ENCODE peak calls at places on chromosomes 7 and 10, in nine cellular contexts. U is sigmoid colon, S is H1, T is prostate gland, P is GM12878, O is Panc1, K is suprapubic skin, Z is spleen, N is K562. G is an unnamed sample. For H3K9me3, the result is how much of the 10 kb centered on the place peaks cover.

GRCh38 chr7:121026159-121026558 is 37.6 kb downstream of the CPED1 start:
- DNase-seq in S (no peak), O (no peak), Z (no peak), K (no peak), N (no peak), T (no peak), U (no peak), P (no peak), G (no peak)

GRCh38 chr7:150911590-150912267 is 59.4 kb downstream of the AOC1 start:
- DNase-seq in Z (no peak), N (no peak), T (no peak), U (no peak), S (no peak), O (no peak), K (no peak), P (no peak), G (no peak)

GRCh38 chr10:126558881-126559280 is 111.6 kb downstream of the C10orf90 start:
- DNase-seq in O (no peak), S (no peak), P (no peak), T (peak), K (no peak), Z (no peak), U (no peak), N (no peak), G (no peak)

GRCh38 chr10:32958992-32959703 is 1.1 kb upstream of the ITGB1 start:
- DNase-seq in O (no peak), K (no peak), U (no peak), T (no peak), Z (no peak), P (peak), N (no peak), S (no peak), G (no peak)

GRCh38 chr10:125692932-125693847 is 10.2 kb upstream of the TEX36 start:
- DNase-seq in U (no peak), P (no peak), Z (no peak), K (no peak), T (peak), S (no peak), O (no peak), N (no peak), G (no peak)

GRCh38 chr10:100339236-100339635 is 7.8 kb upstream of the SCD start:
- DNase-seq in T (no peak), N (no peak), K (no peak), Z (no peak), O (no peak), U (no peak), S (no peak), P (peak), G (no peak)

GRCh38 chr10:93074137-93074596 is 474 bp downstream of the CYP26A1 start:
- DNase-seq in S (no peak), U (no peak), Z (no peak), P (no peak), K (no peak), O (no peak), T (peak), N (no peak), G (no peak)

GRCh38 chr7:16419859-16420258 is 1.5 kb downstream of the CRPPA start:
- DNase-seq in P (no peak), S (no peak), U (no peak), K (no peak), T (no peak), O (no peak), N (peak), Z (no peak), G (no peak)

GRCh38 chr7:101702362-101702850 is 73.3 kb upstream of the MYL10 start:
- DNase-seq in P (no peak), N (peak), O (no peak), U (no peak), T (peak), K (no peak), S (no peak), Z (no peak), G (no peak)

GRCh38 chr7:159027091-159027802 is 117.4 kb downstream of the VIPR2 start:
- DNase-seq in T (no peak), P (no peak), K (peak), U (peak), S (peak), O (no peak), N (no peak), Z (no peak), G (no peak)

GRCh38 chr7:159026271-159027047 is 118.2 kb downstream of the VIPR2 start:
- DNase-seq in S (no peak), U (peak), O (no peak), N (no peak), P (no peak), Z (no peak), K (peak), T (no peak), G (no peak)

GRCh38 chr7:159027803-159028455 is 116.7 kb downstream of the VIPR2 start:
- DNase-seq in S (no peak), T (peak), Z (no peak), N (no peak), K (peak), P (no peak), O (no peak), U (peak), G (no peak)

GRCh38 chr7:159030490-159031134 is 114.1 kb downstream of the VIPR2 start:
- DNase-seq in S (peak), U (peak), P (no peak), O (no peak), N (peak), K (peak), T (no peak), Z (no peak), G (no peak)

GRCh38 chr7:159028456-159029401 is 115.9 kb downstream of the VIPR2 start:
- DNase-seq in Z (no peak), O (no peak), U (peak), S (peak), K (peak), P (no peak), N (no peak), T (peak), G (no peak)
- H3K9me3 ChIP-seq in Z (under half), O (under half), U (under half), S (under half), K (under half), P (under half), N (under half), T (under half), G (under half)

GRCh38 chr7:26201261-26202018 is at the start of gene CBX3:
- DNase-seq in Z (peak), O (no peak), K (peak), U (peak), P (peak), S (peak), T (peak), N (peak), G (no peak)
- TF ChIP-seq POLR2AphosphoS5 in Z (peak), O (peak), K (peak), U (peak), P (peak), S (peak), T (peak), N (peak), G (peak)

DNA sequence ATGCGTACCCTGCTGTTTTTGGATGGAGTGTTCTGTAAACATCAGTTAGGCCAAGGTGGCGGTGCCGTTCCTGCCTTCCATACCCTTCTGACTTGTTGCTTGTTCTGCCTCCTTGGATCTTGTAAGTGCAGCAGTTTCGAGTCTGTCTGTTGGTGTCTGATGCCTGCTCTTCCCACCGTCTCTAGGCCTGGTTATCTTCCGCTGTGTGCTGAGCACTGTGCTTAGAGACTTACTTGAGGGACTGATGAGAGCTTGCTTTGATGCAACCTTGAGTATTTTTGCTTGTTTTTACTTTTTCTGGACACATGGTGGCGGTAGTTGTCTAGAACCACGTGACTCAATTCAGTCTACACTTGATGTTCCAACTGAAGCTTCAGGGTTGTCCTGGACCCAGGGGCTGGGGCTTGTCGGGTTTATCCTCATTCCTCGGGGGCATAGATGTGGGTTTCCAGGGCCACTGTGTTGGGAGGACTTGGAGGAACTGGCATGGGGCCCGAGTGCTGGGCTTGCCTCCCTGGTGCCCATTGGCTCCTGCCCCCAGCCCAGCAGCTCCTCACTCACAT is 14.4 kb upstream of the SPRN start:
- DNase-seq in U (no peak), T (no peak), Z (no peak), N (peak), P (peak), S (no peak), K (peak), O (peak), G (no peak)
- H3K9me3 ChIP-seq in U (under half), T (under half), Z (under half), N (under half), P (under half), S (under half), K (under half), O (under half), G (under half)

DNA sequence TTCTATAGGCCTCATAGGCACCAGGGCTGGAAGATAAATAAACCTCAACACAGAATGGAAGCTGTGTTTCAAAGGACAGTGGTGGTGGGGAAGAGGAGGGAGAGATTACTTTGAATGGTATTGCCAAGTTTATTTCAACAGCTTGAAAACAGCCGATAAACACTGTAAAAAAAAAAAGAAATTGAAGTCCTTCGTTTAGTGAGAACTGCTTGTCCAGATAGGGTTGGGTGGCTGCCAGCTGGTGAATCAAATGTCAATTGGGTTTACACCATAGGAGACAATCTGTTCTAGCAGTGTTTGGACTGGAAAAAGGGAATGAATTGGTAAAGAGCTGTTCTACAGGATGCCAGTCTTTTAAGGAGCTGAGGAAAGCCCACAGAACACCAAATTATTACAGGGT is 254.8 kb downstream of the PHF14 start:
- DNase-seq in S (no peak), Z (no peak), T (peak), O (no peak), K (peak), P (no peak), N (no peak), U (peak), G (no peak)
- TF ChIP-seq POLR2AphosphoS5 in S (no peak), Z (no peak), T (peak), O (no peak), K (no peak), P (no peak), N (no peak), U (peak), G (no peak)

DNA sequence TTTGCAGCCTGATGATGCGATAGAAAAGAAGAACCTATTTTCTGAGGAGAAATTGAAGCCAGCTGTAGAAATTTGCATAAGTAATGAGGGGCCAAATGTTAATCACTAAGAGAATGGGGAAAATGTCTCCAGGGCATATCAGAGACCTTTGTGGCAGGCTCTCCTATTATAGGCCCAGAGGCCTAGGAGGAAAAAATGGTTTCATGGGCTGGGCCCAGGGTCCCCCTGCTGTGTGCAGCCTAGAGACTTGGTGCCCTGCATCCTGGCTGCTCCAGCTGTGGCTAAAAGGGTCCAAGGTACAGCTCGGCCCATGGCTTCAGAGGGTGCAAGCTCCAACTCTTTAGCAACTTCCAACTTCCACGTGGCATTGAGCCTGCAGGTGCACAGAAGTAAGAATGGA is 123.4 kb downstream of the STK31 start:
- DNase-seq in U (no peak), K (no peak), O (no peak), S (no peak), T (no peak), Z (no peak), N (no peak), P (no peak), G (no peak)
- H3K9me3 ChIP-seq in U (under half), K (under half), O (under half), S (under half), T (under half), Z (under half), N (under half), P (under half), G (under half)

GRCh38 chr10:69636626-69637550 is 6.8 kb downstream of the FAM241B start:
- DNase-seq in P (no peak), Z (peak), O (no peak), N (no peak), K (peak), S (no peak), U (no peak), T (peak), G (no peak)
- TF ChIP-seq POLR2AphosphoS5 in P (no peak), Z (no peak), O (no peak), N (no peak), K (no peak), S (no peak), U (no peak), T (peak), G (no peak)

DNA sequence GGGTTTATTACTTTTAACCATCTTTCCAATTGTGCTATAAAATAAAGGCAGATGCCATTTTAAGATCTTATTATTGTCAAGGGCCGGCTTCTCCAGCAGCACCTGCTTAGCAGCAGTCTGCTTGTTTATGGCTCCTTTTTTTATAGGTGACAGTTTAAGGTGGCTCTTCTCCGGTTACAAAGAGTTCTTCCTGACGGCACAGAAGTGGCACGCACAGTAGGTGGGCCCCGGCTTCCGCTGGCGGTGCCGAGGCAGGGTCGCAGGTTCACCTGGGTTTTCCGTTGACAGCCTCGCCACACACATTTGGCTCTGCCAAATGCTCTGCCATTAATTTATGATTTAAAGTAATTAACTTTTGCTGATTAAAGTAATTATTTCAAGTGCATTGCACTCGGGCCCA is 354.9 kb upstream of the MKI67 start:
- DNase-seq in U (no peak), K (no peak), T (no peak), S (no peak), Z (no peak), O (no peak), P (no peak), N (no peak), G (no peak)
- H3K9me3 ChIP-seq in U (under half), K (under half), T (under half), S (under half), Z (under half), O (under half), P (under half), N (under half), G (under half)

GRCh38 chr7:138460649-138461607 is 869 bp downstream of the TRIM24 start:
- DNase-seq in S (peak), T (peak), P (no peak), O (no peak), Z (no peak), K (peak), U (peak), N (peak), G (no peak)
- TF ChIP-seq POLR2AphosphoS5 in S (peak), T (no peak), P (no peak), O (no peak), Z (peak), K (no peak), U (no peak), N (peak), G (no peak)

DNA sequence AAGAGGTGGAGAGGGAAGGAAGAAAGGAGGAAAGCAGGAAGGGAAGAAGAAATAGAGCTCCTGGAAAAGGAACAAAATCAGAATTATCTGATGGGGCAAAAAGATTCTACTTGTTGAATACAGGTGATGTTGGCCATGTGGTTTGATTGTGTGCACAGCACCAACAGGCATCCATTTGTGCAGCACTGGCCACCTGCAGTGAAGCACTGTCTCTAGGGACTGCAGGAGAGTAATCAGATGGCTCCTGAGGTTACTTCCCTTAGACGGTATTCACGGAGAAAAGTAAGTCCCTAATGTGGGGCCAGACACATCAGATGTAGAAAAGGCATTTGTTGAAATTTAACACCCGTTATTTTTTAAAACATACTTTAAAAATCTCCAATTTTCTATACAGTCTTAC is 135.3 kb upstream of the VIPR2 start:
- DNase-seq in K (no peak), P (no peak), S (no peak), U (no peak), N (no peak), O (no peak), Z (no peak), T (no peak), G (no peak)
- H3K9me3 ChIP-seq in K (under half), P (under half), S (half or more), U (under half), N (under half), O (under half), Z (under half), T (under half), G (under half)

GRCh38 chr10:130558778-130559177 is 422.6 kb downstream of the GLRX3 start:
- DNase-seq in N (no peak), O (no peak), U (no peak), T (no peak), P (no peak), Z (no peak), S (no peak), K (no peak), G (no peak)

GRCh38 chr10:130554701-130555410 is 418.7 kb downstream of the GLRX3 start:
- DNase-seq in O (no peak), U (no peak), K (no peak), Z (no peak), S (no peak), T (no peak), N (no peak), P (no peak), G (no peak)

GRCh38 chr10:130559213-130559944 is 423.2 kb downstream of the GLRX3 start:
- DNase-seq in P (no peak), S (peak), O (no peak), U (no peak), N (no peak), T (no peak), Z (no peak), K (no peak), G (no peak)

GRCh38 chr10:130555411-130555750 is 419.2 kb downstream of the GLRX3 start:
- DNase-seq in K (no peak), P (no peak), S (no peak), O (no peak), Z (no peak), T (no peak), N (no peak), U (no peak), G (no peak)

DNA sequence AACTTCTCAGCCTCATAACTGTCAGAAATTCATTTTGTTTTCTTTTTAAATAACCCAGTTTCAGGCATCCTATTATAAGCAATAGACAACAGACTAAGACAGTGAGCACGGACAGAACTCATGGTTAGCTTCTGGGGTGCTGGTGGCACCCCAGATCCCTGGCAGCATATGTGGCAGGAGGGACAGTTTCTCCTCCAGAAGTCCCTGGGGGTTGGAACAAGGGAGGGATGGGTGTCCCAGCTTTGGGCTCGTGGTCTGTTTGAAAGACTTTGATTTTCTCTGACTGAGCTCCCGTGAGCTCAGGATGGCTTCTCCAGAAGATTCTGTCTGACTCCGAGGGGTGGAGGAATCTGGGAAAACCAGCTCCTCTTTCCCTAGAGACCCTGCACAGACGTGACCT is 421.0 kb downstream of the GLRX3 start:
- DNase-seq in O (no peak), K (no peak), Z (no peak), T (no peak), P (no peak), U (no peak), S (no peak), N (no peak), G (no peak)
- TF ChIP-seq POLR2AphosphoS5 in O (no peak), K (no peak), Z (no peak), T (no peak), P (no peak), U (no peak), S (no peak), N (no peak), G (no peak)